ENCODE peak calls at places on chromosomes 16 and 17, in five cellular contexts. One of them, this sample, is unnamed.
A peak's percentile ranks its signal among the peaks of the same experiment; 100 is the strongest.

GRCh38 chr17:7235693-7236665 is 1.7 kb upstream of the DVL2 start:
- DNase-seq in foreskin fibroblast: peak; percentile 68
- DNase-seq in left lung: no peak
- DNase-seq in lower leg skin: no peak
- DNase-seq in IMR-90: peak; percentile 47
- DNase-seq in this sample: no peak

GRCh38 chr17:59373879-59374495 is 42.5 kb downstream of the YPEL2 start:
- DNase-seq in foreskin fibroblast: peak; percentile 84
- DNase-seq in left lung: no peak
- DNase-seq in lower leg skin: peak; percentile 76
- DNase-seq in IMR-90: peak; percentile 62
- DNase-seq in this sample: no peak

GRCh38 chr17:78988152-78988551 is 8.4 kb upstream of the LGALS3BP start:
- DNase-seq in foreskin fibroblast: no peak
- DNase-seq in left lung: no peak
- DNase-seq in lower leg skin: no peak
- DNase-seq in IMR-90: no peak
- DNase-seq in this sample: no peak

GRCh38 chr16:85137323-85138072 is 25.2 kb upstream of the CIBAR2 start:
- DNase-seq in foreskin fibroblast: peak; percentile 98
- DNase-seq in left lung: peak; percentile 95
- DNase-seq in lower leg skin: peak; percentile 90
- DNase-seq in IMR-90: peak; percentile 85
- DNase-seq in this sample: peak; percentile 91

GRCh38 chr17:2689411-2690164 is 22.0 kb downstream of the CLUH start:
- DNase-seq in foreskin fibroblast: peak; percentile 15
- DNase-seq in left lung: peak; percentile 31
- DNase-seq in lower leg skin: no peak
- DNase-seq in IMR-90: no peak
- DNase-seq in this sample: peak; percentile 15

GRCh38 chr17:550776-551175 is 163.9 kb downstream of the VPS53 start:
- DNase-seq in foreskin fibroblast: peak; percentile 37
- DNase-seq in left lung: no peak
- DNase-seq in lower leg skin: no peak
- DNase-seq in IMR-90: peak; percentile 24
- DNase-seq in this sample: no peak

GRCh38 chr17:63440127-63440769 is 5.9 kb downstream of the CYB561 start:
- DNase-seq in foreskin fibroblast: no peak
- DNase-seq in left lung: no peak
- DNase-seq in lower leg skin: no peak
- DNase-seq in IMR-90: no peak
- DNase-seq in this sample: no peak

GRCh38 chr16:30187971-30188561 is 4.7 kb downstream of the CORO1A start:
- DNase-seq in foreskin fibroblast: no peak
- DNase-seq in left lung: peak; percentile 35
- DNase-seq in lower leg skin: no peak
- DNase-seq in IMR-90: no peak
- DNase-seq in this sample: no peak

GRCh38 chr17:38550661-38551060 is 55.1 kb downstream of the SRCIN1 start:
- DNase-seq in foreskin fibroblast: peak; percentile 39
- DNase-seq in left lung: no peak
- DNase-seq in lower leg skin: peak; percentile 35
- DNase-seq in IMR-90: peak; percentile 54
- DNase-seq in this sample: no peak

GRCh38 chr16:87372305-87372704 is 11.3 kb downstream of the FBXO31 start:
- DNase-seq in foreskin fibroblast: no peak
- DNase-seq in left lung: no peak
- DNase-seq in lower leg skin: no peak
- DNase-seq in IMR-90: no peak
- DNase-seq in this sample: no peak

GRCh38 chr17:71208111-71208704 is 912.6 kb upstream of the SOX9 start:
- DNase-seq in foreskin fibroblast: peak; percentile 59
- DNase-seq in left lung: no peak
- DNase-seq in lower leg skin: peak; percentile 43
- DNase-seq in IMR-90: peak; percentile 92
- DNase-seq in this sample: no peak

GRCh38 chr17:20141201-20141999 is 132.2 kb downstream of the SPECC1 start:
- DNase-seq in foreskin fibroblast: no peak
- DNase-seq in left lung: no peak
- DNase-seq in lower leg skin: no peak
- DNase-seq in IMR-90: no peak
- DNase-seq in this sample: no peak

GRCh38 chr17:17666111-17666714 is 15.0 kb upstream of the RAI1 start:
- DNase-seq in foreskin fibroblast: peak; percentile 88
- DNase-seq in left lung: no peak
- DNase-seq in lower leg skin: no peak
- DNase-seq in IMR-90: peak; percentile 82
- DNase-seq in this sample: no peak

GRCh38 chr16:68642436-68643064 is 2.6 kb upstream of the CDH3 start:
- DNase-seq in foreskin fibroblast: peak; percentile 37
- DNase-seq in left lung: peak; percentile 76
- DNase-seq in lower leg skin: no peak
- DNase-seq in IMR-90: no peak
- DNase-seq in this sample: peak; percentile 59

GRCh38 chr17:75594499-75595283 is 7.1 kb downstream of the MYO15B start:
- DNase-seq in foreskin fibroblast: no peak
- DNase-seq in left lung: no peak
- DNase-seq in lower leg skin: no peak
- DNase-seq in IMR-90: no peak
- DNase-seq in this sample: no peak

GRCh38 chr16:88809676-88810165 is 2.0 kb downstream of the APRT start:
- DNase-seq in foreskin fibroblast: no peak
- DNase-seq in left lung: no peak
- DNase-seq in lower leg skin: no peak
- DNase-seq in IMR-90: no peak
- DNase-seq in this sample: no peak

GRCh38 chr17:37650419-37651003 is 7.3 kb upstream of the DDX52 start:
- DNase-seq in foreskin fibroblast: peak; percentile 79
- DNase-seq in left lung: no peak
- DNase-seq in lower leg skin: no peak
- DNase-seq in IMR-90: peak; percentile 59
- DNase-seq in this sample: no peak

GRCh38 chr16:3964686-3965290 is 84.3 kb upstream of the CREBBP start:
- DNase-seq in foreskin fibroblast: no peak
- DNase-seq in left lung: peak; percentile 27
- DNase-seq in lower leg skin: no peak
- DNase-seq in IMR-90: no peak
- DNase-seq in this sample: no peak

GRCh38 chr16:81810361-81810760 is 31.3 kb downstream of the PLCG2 start:
- DNase-seq in foreskin fibroblast: no peak
- DNase-seq in left lung: no peak
- DNase-seq in lower leg skin: no peak
- DNase-seq in IMR-90: no peak
- DNase-seq in this sample: no peak
- TF ChIP-seq CTCF in foreskin fibroblast: no peak
- TF ChIP-seq CTCF in left lung: no peak
- TF ChIP-seq CTCF in lower leg skin: no peak
- TF ChIP-seq CTCF in IMR-90: no peak
- TF ChIP-seq CTCF in this sample: no peak

GRCh38 chr16:21684199-21684598 is 20.4 kb downstream of the OTOA start:
- DNase-seq in foreskin fibroblast: no peak
- DNase-seq in left lung: no peak
- DNase-seq in lower leg skin: no peak
- DNase-seq in IMR-90: no peak
- DNase-seq in this sample: no peak
- TF ChIP-seq CTCF in foreskin fibroblast: peak; percentile 28
- TF ChIP-seq CTCF in left lung: no peak
- TF ChIP-seq CTCF in lower leg skin: no peak
- TF ChIP-seq CTCF in IMR-90: peak; percentile 10
- TF ChIP-seq CTCF in this sample: no peak

GRCh38 chr16:27867122-27868110 is 196.1 kb downstream of the GSG1L start:
- DNase-seq in foreskin fibroblast: peak; percentile 51
- DNase-seq in left lung: peak; percentile 67
- DNase-seq in lower leg skin: peak; percentile 15
- DNase-seq in IMR-90: peak; percentile 51
- DNase-seq in this sample: no peak
- TF ChIP-seq CTCF in foreskin fibroblast: peak; percentile 32
- TF ChIP-seq CTCF in left lung: peak; percentile 40
- TF ChIP-seq CTCF in lower leg skin: no peak
- TF ChIP-seq CTCF in IMR-90: peak; percentile 52
- TF ChIP-seq CTCF in this sample: no peak

DNA sequence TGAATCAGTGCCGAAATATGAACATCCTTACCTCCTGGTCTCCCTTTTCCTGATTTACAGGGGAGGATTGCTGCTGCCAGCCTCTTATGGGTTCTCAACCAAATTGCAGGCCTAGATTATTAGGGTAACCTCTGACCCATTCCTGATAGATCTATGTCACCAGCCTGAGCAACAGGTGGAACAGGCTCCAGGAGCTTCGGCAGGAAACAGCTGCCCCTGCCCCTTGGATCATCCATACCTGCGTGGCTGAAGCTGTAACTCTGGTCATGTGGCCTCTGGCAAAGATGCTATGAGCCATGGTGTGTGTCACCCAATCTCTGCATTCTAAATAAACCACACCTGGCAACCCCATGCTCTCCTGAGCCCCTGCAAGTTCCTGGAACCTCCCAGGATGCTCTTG is 18.4 kb upstream of the RBBP6 start:
- DNase-seq in foreskin fibroblast: no peak
- DNase-seq in left lung: no peak
- DNase-seq in lower leg skin: no peak
- DNase-seq in IMR-90: no peak
- DNase-seq in this sample: no peak
- TF ChIP-seq CTCF in foreskin fibroblast: no peak
- TF ChIP-seq CTCF in left lung: no peak
- TF ChIP-seq CTCF in lower leg skin: no peak
- TF ChIP-seq CTCF in IMR-90: no peak
- TF ChIP-seq CTCF in this sample: no peak

DNA sequence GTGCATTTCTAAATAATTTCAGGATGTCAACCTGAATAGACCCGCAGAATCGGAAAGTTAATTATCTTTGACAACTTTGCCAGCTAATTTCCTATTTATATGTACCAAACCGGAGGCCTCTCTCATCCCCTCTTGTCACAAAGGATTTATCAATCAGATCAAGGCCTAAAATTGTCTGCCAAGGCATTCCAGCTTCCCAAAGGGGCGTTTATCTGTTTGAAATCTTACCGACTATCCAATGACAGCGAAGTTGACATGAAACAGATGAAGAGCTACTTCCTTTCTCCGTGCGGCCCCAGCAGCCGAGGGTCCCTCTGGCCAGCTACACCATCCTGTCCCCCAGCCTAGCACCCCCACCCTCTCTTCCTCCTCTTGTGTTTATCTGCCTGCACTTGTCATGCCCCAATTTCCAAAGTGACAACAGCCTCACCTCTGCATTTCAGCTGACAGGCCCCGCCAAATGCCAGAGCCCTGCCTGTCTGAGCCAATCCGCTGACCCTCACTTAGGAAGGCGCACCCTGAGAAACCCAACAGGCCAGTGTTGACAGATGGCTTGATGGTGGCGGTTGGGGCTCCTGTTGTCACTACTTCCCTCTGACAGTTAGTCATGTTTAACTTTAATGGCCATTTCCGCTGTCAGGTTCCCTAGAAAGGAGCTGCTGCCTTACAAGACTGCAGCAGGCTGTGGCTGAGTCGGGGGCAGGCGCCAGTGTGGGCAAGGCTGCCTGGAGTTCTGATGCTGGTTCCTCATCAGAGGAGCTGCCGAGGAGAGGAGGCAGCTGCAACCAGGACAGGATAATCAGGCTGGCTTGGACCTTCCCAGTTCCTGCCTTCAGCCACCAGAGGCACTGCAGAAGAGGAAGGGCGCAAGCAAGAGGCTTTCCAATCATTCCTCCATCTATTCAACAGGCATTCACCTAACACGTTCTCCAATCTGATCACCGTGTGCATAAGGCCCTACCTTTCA is 223.4 kb upstream of the DYNLRB2 start:
- DNase-seq in foreskin fibroblast: no peak
- DNase-seq in left lung: no peak
- DNase-seq in lower leg skin: no peak
- DNase-seq in IMR-90: peak; percentile 20
- DNase-seq in this sample: no peak
- TF ChIP-seq CTCF in foreskin fibroblast: peak; percentile 29
- TF ChIP-seq CTCF in left lung: no peak
- TF ChIP-seq CTCF in lower leg skin: no peak
- TF ChIP-seq CTCF in IMR-90: peak; percentile 40
- TF ChIP-seq CTCF in this sample: no peak

GRCh38 chr17:28725166-28725659 is 820 bp downstream of the TLCD1 start:
- DNase-seq in foreskin fibroblast: peak; percentile 84
- DNase-seq in left lung: no peak
- DNase-seq in lower leg skin: no peak
- DNase-seq in IMR-90: peak; percentile 65
- DNase-seq in this sample: no peak
- TF ChIP-seq CTCF in foreskin fibroblast: no peak
- TF ChIP-seq CTCF in left lung: no peak
- TF ChIP-seq CTCF in lower leg skin: no peak
- TF ChIP-seq CTCF in IMR-90: no peak
- TF ChIP-seq CTCF in this sample: no peak

DNA sequence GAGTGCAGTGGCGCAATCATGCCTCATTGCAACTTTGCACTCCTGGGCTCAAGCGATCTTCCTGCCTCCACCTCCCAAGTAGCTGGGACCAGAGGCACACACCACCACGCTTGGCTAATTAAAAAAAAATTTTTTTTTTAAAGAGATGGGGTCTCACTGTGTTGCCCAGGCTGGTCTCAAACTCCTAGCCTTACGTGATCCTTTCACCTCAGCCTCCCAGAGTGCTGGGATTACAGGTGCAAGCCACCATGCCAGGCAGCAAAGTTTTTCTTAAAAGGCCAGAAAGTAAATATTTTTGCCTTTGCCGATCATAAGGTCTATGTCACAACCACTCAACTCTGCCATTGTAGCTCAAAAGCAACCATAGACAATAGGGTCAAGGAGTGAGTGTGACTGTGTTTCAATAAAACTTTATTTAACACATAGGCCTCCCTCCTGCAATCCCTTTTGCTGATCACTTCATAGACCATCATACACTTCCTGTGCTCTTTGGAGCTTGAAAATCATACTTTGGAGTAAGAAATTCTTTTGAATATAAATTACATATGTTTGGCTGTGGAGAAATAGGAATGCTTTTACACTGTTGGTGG is 48.6 kb downstream of the PITPNC1 start:
- DNase-seq in foreskin fibroblast: no peak
- DNase-seq in left lung: no peak
- DNase-seq in lower leg skin: no peak
- DNase-seq in IMR-90: no peak
- DNase-seq in this sample: no peak
- TF ChIP-seq CTCF in foreskin fibroblast: no peak
- TF ChIP-seq CTCF in left lung: no peak
- TF ChIP-seq CTCF in lower leg skin: no peak
- TF ChIP-seq CTCF in IMR-90: no peak
- TF ChIP-seq CTCF in this sample: no peak

DNA sequence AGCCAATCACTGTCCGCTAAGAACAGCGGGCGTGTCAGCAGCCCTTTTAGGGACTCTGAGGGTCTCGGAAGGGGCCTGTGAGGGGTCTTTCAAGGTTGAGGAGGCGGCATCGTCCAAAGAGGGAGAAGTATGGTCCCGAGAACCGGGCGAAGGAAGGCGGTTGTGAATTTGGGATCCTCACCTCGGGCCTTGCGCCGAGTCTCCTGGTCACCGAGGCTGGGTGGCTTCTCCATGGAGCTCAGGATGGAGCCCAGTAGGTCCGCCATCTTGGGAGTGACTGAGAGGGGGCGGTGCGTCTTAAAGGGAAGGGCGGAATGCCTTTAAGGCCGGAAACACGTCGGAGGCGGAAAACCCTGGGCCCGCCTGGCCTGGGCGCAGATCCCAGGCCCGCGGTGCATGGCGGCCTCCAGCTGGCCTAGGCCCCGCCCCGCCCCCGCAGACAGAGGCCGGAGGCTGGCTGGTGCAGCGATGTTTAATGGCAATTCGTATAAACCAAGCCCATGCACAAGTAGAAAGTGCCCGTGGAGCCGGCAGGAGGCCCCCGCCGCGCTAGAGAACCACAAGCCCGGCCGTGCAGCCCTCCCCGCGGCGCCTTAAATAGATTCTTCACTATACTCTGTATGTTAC is at the start of gene SPAG7:
- DNase-seq in foreskin fibroblast: peak; percentile 99
- DNase-seq in left lung: peak; percentile 95
- DNase-seq in lower leg skin: peak; percentile 94
- DNase-seq in IMR-90: peak; percentile 98
- DNase-seq in this sample: peak; percentile 96
- TF ChIP-seq CTCF in foreskin fibroblast: peak; percentile 6
- TF ChIP-seq CTCF in left lung: no peak
- TF ChIP-seq CTCF in lower leg skin: no peak
- TF ChIP-seq CTCF in IMR-90: peak; percentile 21
- TF ChIP-seq CTCF in this sample: no peak

This sample was measured in breast epithelium.